ENCODE peak calls at places on chromosomes 2 and 18, in four cellular contexts. F is AG10803; G is T-helper 2 cell treated with Interferon-gamma antibody and Interleukin-4, amounts not matched to agents 5 μg/mL and 100 μg/mL, for 36 hours; Q is fibroblast of lung. V is an unnamed sample.

GRCh38 chr18:36758001-36758400 is 70.8 kb downstream of the TPGS2 start:
- DNase-seq in F (peak), G (no peak), Q (no peak), V (no peak)

GRCh38 chr2:235536711-235537110 is 42.9 kb downstream of the AGAP1 start:
- DNase-seq in F (no peak), G (no peak), Q (no peak), V (no peak)

GRCh38 chr2:19462228-19462627 is 103.8 kb upstream of the OSR1 start:
- DNase-seq in F (no peak), G (no peak), Q (no peak), V (no peak)

GRCh38 chr2:215022418-215022817 is 116.0 kb downstream of the ABCA12 start:
- DNase-seq in F (peak), G (no peak), Q (peak), V (no peak)

GRCh38 chr2:12284037-12284436 is 432.7 kb upstream of the TRIB2 start:
- DNase-seq in F (no peak), G (no peak), Q (no peak), V (no peak)

GRCh38 chr18:51430538-51430937 is 233.1 kb upstream of the MEX3C start:
- DNase-seq in F (no peak), G (no peak), Q (no peak), V (no peak)

GRCh38 chr2:178512491-178512890 is 32.2 kb downstream of the PLEKHA3 start:
- DNase-seq in F (peak), G (no peak), Q (peak), V (no peak)

GRCh38 chr2:224876522-224876921 is 160.4 kb upstream of the CCDC195 start:
- DNase-seq in F (no peak), G (no peak), Q (no peak), V (no peak)

GRCh38 chr18:50231621-50232020 is 34.7 kb downstream of the CFAP53 start:
- DNase-seq in F (no peak), G (no peak), Q (no peak), V (no peak)

GRCh38 chr2:207528980-207529329 is 807 bp upstream of the CREB1 start:
- DNase-seq in F (peak), G (peak), Q (peak), V (no peak)

GRCh38 chr2:189214484-189214883 is 34.9 kb upstream of the COL5A2 start:
- DNase-seq in F (no peak), G (no peak), Q (no peak), V (no peak)

GRCh38 chr2:236775521-236775920 is 205.9 kb downstream of the ACKR3 start:
- DNase-seq in F (no peak), G (no peak), Q (no peak), V (no peak)

GRCh38 chr18:49910019-49910418 is 96.7 kb upstream of the ACAA2 start:
- DNase-seq in F (no peak), G (no peak), Q (no peak), V (no peak)

GRCh38 chr2:46202987-46203386 is 94.2 kb upstream of the EPAS1 start:
- DNase-seq in F (no peak), G (no peak), Q (no peak), V (no peak)

GRCh38 chr18:63004466-63005089 is 289.2 kb downstream of the PHLPP1 start:
- DNase-seq in F (no peak), G (no peak), Q (no peak), V (no peak)

GRCh38 chr2:235005603-235006259 is 53.9 kb downstream of the SH3BP4 start:
- DNase-seq in F (no peak), G (no peak), Q (no peak), V (no peak)

GRCh38 chr2:186422226-186422625 is 63.8 kb upstream of the ZC3H15 start:
- DNase-seq in F (peak), G (no peak), Q (peak), V (peak)

GRCh38 chr2:201938816-201939180 is 94.9 kb upstream of the FZD7 start:
- DNase-seq in F (no peak), G (no peak), Q (no peak), V (no peak)

GRCh38 chr18:21439453-21439852 is 161.1 kb downstream of the ESCO1 start:
- DNase-seq in F (peak), G (no peak), Q (peak), V (peak)

GRCh38 chr2:22215517-22215916 is 1091.7 kb downstream of the TDRD15 start:
- DNase-seq in F (no peak), G (no peak), Q (no peak), V (no peak)

GRCh38 chr2:97712693-97713295 is 582 bp upstream of the ZAP70 start:
- DNase-seq in F (no peak), G (no peak), Q (no peak), V (no peak)

GRCh38 chr2:111042772-111043771 is 77.6 kb upstream of the BCL2L11 start:
- DNase-seq in F (no peak), G (peak), Q (no peak), V (no peak)

GRCh38 chr18:23212161-23212560 is 76.9 kb downstream of the CABLES1 start:
- DNase-seq in F (no peak), G (no peak), Q (no peak), V (no peak)

GRCh38 chr2:127811397-127811860 is 458 bp upstream of the WDR33 start:
- DNase-seq in F (no peak), G (no peak), Q (no peak), V (no peak)

GRCh38 chr18:79406708-79407107 is 11.0 kb downstream of the NFATC1 start:
- DNase-seq in F (no peak), G (no peak), Q (no peak), V (no peak)

GRCh38 chr2:16767789-16768188 is 102.2 kb upstream of the CYRIA start:
- DNase-seq in F (no peak), G (no peak), Q (no peak), V (no peak)

GRCh38 chr2:45840481-45840880 is 189.0 kb downstream of the PRKCE start:
- DNase-seq in F (no peak), G (no peak), Q (no peak), V (no peak)

GRCh38 chr18:60067426-60068210 is 167.8 kb downstream of the PMAIP1 start:
- DNase-seq in F (no peak), G (no peak), Q (no peak), V (no peak)

GRCh38 chr2:205685314-205686230 is 3.3 kb downstream of the NRP2 start:
- DNase-seq in F (peak), G (peak), Q (peak), V (no peak)

GRCh38 chr2:178830451-178830850 is 23.2 kb upstream of the TTN start:
- DNase-seq in F (no peak), G (no peak), Q (no peak), V (no peak)

GRCh38 chr18:63290456-63291200 is 28.9 kb downstream of the BCL2 start:
- DNase-seq in F (no peak), G (peak), Q (no peak), V (no peak)

GRCh38 chr18:4720498-4720897 is 265.4 kb upstream of the DLGAP1 start:
- DNase-seq in F (no peak), G (no peak), Q (no peak), V (no peak)

GRCh38 chr2:85772019-85772745 is 18.4 kb downstream of the ATOH8 start:
- DNase-seq in F (peak), G (no peak), Q (peak), V (peak)

GRCh38 chr2:181985632-181986205 is at the start of gene PPP1R1C:
- DNase-seq in F (no peak), G (no peak), Q (no peak), V (no peak)

GRCh38 chr2:207483477-207483876 is 46.3 kb upstream of the CREB1 start:
- DNase-seq in F (peak), G (no peak), Q (no peak), V (no peak)

GRCh38 chr2:143420313-143420712 is 291.1 kb downstream of the ARHGAP15 start:
- DNase-seq in F (peak), G (no peak), Q (no peak), V (no peak)

GRCh38 chr2:119712571-119712970 is 33.6 kb downstream of the TMEM177 start:
- DNase-seq in F (no peak), G (no peak), Q (no peak), V (no peak)

GRCh38 chr2:20115902-20116301 is 64.5 kb upstream of the LAPTM4A start:
- DNase-seq in F (no peak), G (no peak), Q (no peak), V (no peak)

V was measured in AG04449.